ENCODE peak calls at places on chromosome 7, in nine cellular contexts. One of them, this sample, is unnamed.

GRCh38 chr7:129612112-129613015 is 844 bp downstream of the NRF1 start:
- DNase-seq in activated T-helper 9 cell treated with anti-CD3 and anti-CD28 coated beads, Interleukin-2, amount 50 U/mL, for 16 hours: peak; percentile 24
- DNase-seq in A172: no peak
- DNase-seq in MV-4-11: peak; percentile 31
- DNase-seq in neural crest cell: peak; percentile 19
- DNase-seq in activated naive CD4-positive, alpha-beta T cell treated with Interleukin-2 at 50 U/mL for 16 hours: peak; percentile 46
- DNase-seq in activated CD4-positive, alpha-beta T cell treated with anti-CD3 and anti-CD28 coated beads, Interleukin-2, amount 50 U/mL, for 4 hours: peak; percentile 28
- DNase-seq in CD8-positive, alpha-beta memory T cell: peak; percentile 52
- DNase-seq in kidney epithelial cell: no peak
- DNase-seq in this sample: peak; percentile 68

GRCh38 chr7:149624006-149624405 is 126.4 kb upstream of the ZNF746 start:
- DNase-seq in CD8-positive, alpha-beta memory T cell: peak; percentile 56
- DNase-seq in activated T-helper 9 cell treated with anti-CD3 and anti-CD28 coated beads, Interleukin-2, amount 50 U/mL, for 16 hours: peak; percentile 34
- DNase-seq in kidney epithelial cell: no peak
- DNase-seq in neural crest cell: no peak
- DNase-seq in MV-4-11: no peak
- DNase-seq in activated naive CD4-positive, alpha-beta T cell treated with Interleukin-2 at 50 U/mL for 16 hours: peak; percentile 55
- DNase-seq in activated CD4-positive, alpha-beta T cell treated with anti-CD3 and anti-CD28 coated beads, Interleukin-2, amount 50 U/mL, for 4 hours: peak; percentile 43
- DNase-seq in A172: no peak
- DNase-seq in this sample: peak; percentile 48

GRCh38 chr7:65373608-65374351 is at the start of gene ZNF92:
- DNase-seq in CD8-positive, alpha-beta memory T cell: peak; percentile 94
- DNase-seq in activated naive CD4-positive, alpha-beta T cell treated with Interleukin-2 at 50 U/mL for 16 hours: peak; percentile 97
- DNase-seq in activated CD4-positive, alpha-beta T cell treated with anti-CD3 and anti-CD28 coated beads, Interleukin-2, amount 50 U/mL, for 4 hours: peak; percentile 92
- DNase-seq in A172: peak; percentile 99
- DNase-seq in kidney epithelial cell: peak; percentile 87
- DNase-seq in activated T-helper 9 cell treated with anti-CD3 and anti-CD28 coated beads, Interleukin-2, amount 50 U/mL, for 16 hours: peak; percentile 90
- DNase-seq in neural crest cell: peak; percentile 95
- DNase-seq in MV-4-11: peak; percentile 96
- DNase-seq in this sample: peak; percentile 99

GRCh38 chr7:4707134-4707651 is 25.1 kb downstream of the FOXK1 start:
- DNase-seq in activated T-helper 9 cell treated with anti-CD3 and anti-CD28 coated beads, Interleukin-2, amount 50 U/mL, for 16 hours: no peak
- DNase-seq in neural crest cell: no peak
- DNase-seq in MV-4-11: no peak
- DNase-seq in activated CD4-positive, alpha-beta T cell treated with anti-CD3 and anti-CD28 coated beads, Interleukin-2, amount 50 U/mL, for 4 hours: no peak
- DNase-seq in A172: no peak
- DNase-seq in kidney epithelial cell: no peak
- DNase-seq in activated naive CD4-positive, alpha-beta T cell treated with Interleukin-2 at 50 U/mL for 16 hours: no peak
- DNase-seq in CD8-positive, alpha-beta memory T cell: no peak
- DNase-seq in this sample: no peak

GRCh38 chr7:90853205-90853604 is 257.1 kb downstream of the CDK14 start:
- DNase-seq in activated naive CD4-positive, alpha-beta T cell treated with Interleukin-2 at 50 U/mL for 16 hours: no peak
- DNase-seq in A172: no peak
- DNase-seq in kidney epithelial cell: no peak
- DNase-seq in neural crest cell: no peak
- DNase-seq in MV-4-11: no peak
- DNase-seq in CD8-positive, alpha-beta memory T cell: no peak
- DNase-seq in activated T-helper 9 cell treated with anti-CD3 and anti-CD28 coated beads, Interleukin-2, amount 50 U/mL, for 16 hours: no peak
- DNase-seq in activated CD4-positive, alpha-beta T cell treated with anti-CD3 and anti-CD28 coated beads, Interleukin-2, amount 50 U/mL, for 4 hours: no peak
- DNase-seq in this sample: no peak

GRCh38 chr7:140435252-140435895 is 31.5 kb downstream of the RAB19 start:
- DNase-seq in neural crest cell: no peak
- DNase-seq in activated T-helper 9 cell treated with anti-CD3 and anti-CD28 coated beads, Interleukin-2, amount 50 U/mL, for 16 hours: no peak
- DNase-seq in activated CD4-positive, alpha-beta T cell treated with anti-CD3 and anti-CD28 coated beads, Interleukin-2, amount 50 U/mL, for 4 hours: no peak
- DNase-seq in A172: no peak
- DNase-seq in kidney epithelial cell: no peak
- DNase-seq in MV-4-11: no peak
- DNase-seq in CD8-positive, alpha-beta memory T cell: no peak
- DNase-seq in activated naive CD4-positive, alpha-beta T cell treated with Interleukin-2 at 50 U/mL for 16 hours: no peak
- DNase-seq in this sample: no peak

GRCh38 chr7:46939558-46939957 is 642.4 kb downstream of the TNS3 start:
- DNase-seq in activated CD4-positive, alpha-beta T cell treated with anti-CD3 and anti-CD28 coated beads, Interleukin-2, amount 50 U/mL, for 4 hours: no peak
- DNase-seq in MV-4-11: peak; percentile 50
- DNase-seq in CD8-positive, alpha-beta memory T cell: no peak
- DNase-seq in kidney epithelial cell: no peak
- DNase-seq in activated T-helper 9 cell treated with anti-CD3 and anti-CD28 coated beads, Interleukin-2, amount 50 U/mL, for 16 hours: no peak
- DNase-seq in activated naive CD4-positive, alpha-beta T cell treated with Interleukin-2 at 50 U/mL for 16 hours: no peak
- DNase-seq in neural crest cell: no peak
- DNase-seq in A172: no peak
- DNase-seq in this sample: no peak

GRCh38 chr7:143299840-143300239 is 11.7 kb downstream of the CASP2 start:
- DNase-seq in activated naive CD4-positive, alpha-beta T cell treated with Interleukin-2 at 50 U/mL for 16 hours: peak; percentile 66
- DNase-seq in MV-4-11: no peak
- DNase-seq in CD8-positive, alpha-beta memory T cell: peak; percentile 59
- DNase-seq in activated T-helper 9 cell treated with anti-CD3 and anti-CD28 coated beads, Interleukin-2, amount 50 U/mL, for 16 hours: peak; percentile 45
- DNase-seq in A172: no peak
- DNase-seq in neural crest cell: peak; percentile 32
- DNase-seq in kidney epithelial cell: no peak
- DNase-seq in activated CD4-positive, alpha-beta T cell treated with anti-CD3 and anti-CD28 coated beads, Interleukin-2, amount 50 U/mL, for 4 hours: peak; percentile 66
- DNase-seq in this sample: peak; percentile 39

GRCh38 chr7:151432658-151433521 is 7.1 kb downstream of the CRYGN start:
- DNase-seq in A172: no peak
- DNase-seq in activated T-helper 9 cell treated with anti-CD3 and anti-CD28 coated beads, Interleukin-2, amount 50 U/mL, for 16 hours: peak; percentile 44
- DNase-seq in CD8-positive, alpha-beta memory T cell: peak; percentile 56
- DNase-seq in activated naive CD4-positive, alpha-beta T cell treated with Interleukin-2 at 50 U/mL for 16 hours: peak; percentile 68
- DNase-seq in neural crest cell: no peak
- DNase-seq in kidney epithelial cell: no peak
- DNase-seq in activated CD4-positive, alpha-beta T cell treated with anti-CD3 and anti-CD28 coated beads, Interleukin-2, amount 50 U/mL, for 4 hours: no peak
- DNase-seq in MV-4-11: peak; percentile 9
- DNase-seq in this sample: no peak

GRCh38 chr7:73932364-73932763 is 71.4 kb downstream of the TMEM270 start:
- DNase-seq in A172: no peak
- DNase-seq in activated naive CD4-positive, alpha-beta T cell treated with Interleukin-2 at 50 U/mL for 16 hours: no peak
- DNase-seq in neural crest cell: no peak
- DNase-seq in CD8-positive, alpha-beta memory T cell: no peak
- DNase-seq in kidney epithelial cell: no peak
- DNase-seq in MV-4-11: no peak
- DNase-seq in activated CD4-positive, alpha-beta T cell treated with anti-CD3 and anti-CD28 coated beads, Interleukin-2, amount 50 U/mL, for 4 hours: no peak
- DNase-seq in activated T-helper 9 cell treated with anti-CD3 and anti-CD28 coated beads, Interleukin-2, amount 50 U/mL, for 16 hours: no peak
- DNase-seq in this sample: no peak

GRCh38 chr7:72445075-72445474 is 32.9 kb upstream of the CALN1 start:
- DNase-seq in MV-4-11: peak; percentile 55
- DNase-seq in activated T-helper 9 cell treated with anti-CD3 and anti-CD28 coated beads, Interleukin-2, amount 50 U/mL, for 16 hours: no peak
- DNase-seq in activated CD4-positive, alpha-beta T cell treated with anti-CD3 and anti-CD28 coated beads, Interleukin-2, amount 50 U/mL, for 4 hours: no peak
- DNase-seq in A172: no peak
- DNase-seq in activated naive CD4-positive, alpha-beta T cell treated with Interleukin-2 at 50 U/mL for 16 hours: no peak
- DNase-seq in kidney epithelial cell: no peak
- DNase-seq in neural crest cell: no peak
- DNase-seq in CD8-positive, alpha-beta memory T cell: no peak
- DNase-seq in this sample: no peak

GRCh38 chr7:156537006-156537405 is 103.6 kb upstream of the RNF32 start:
- DNase-seq in MV-4-11: no peak
- DNase-seq in activated CD4-positive, alpha-beta T cell treated with anti-CD3 and anti-CD28 coated beads, Interleukin-2, amount 50 U/mL, for 4 hours: no peak
- DNase-seq in activated T-helper 9 cell treated with anti-CD3 and anti-CD28 coated beads, Interleukin-2, amount 50 U/mL, for 16 hours: no peak
- DNase-seq in A172: no peak
- DNase-seq in activated naive CD4-positive, alpha-beta T cell treated with Interleukin-2 at 50 U/mL for 16 hours: no peak
- DNase-seq in neural crest cell: no peak
- DNase-seq in CD8-positive, alpha-beta memory T cell: no peak
- DNase-seq in kidney epithelial cell: no peak
- DNase-seq in this sample: no peak

GRCh38 chr7:17696422-17696821 is 243.9 kb downstream of the SNX13 start:
- DNase-seq in kidney epithelial cell: no peak
- DNase-seq in activated T-helper 9 cell treated with anti-CD3 and anti-CD28 coated beads, Interleukin-2, amount 50 U/mL, for 16 hours: no peak
- DNase-seq in neural crest cell: peak; percentile 14
- DNase-seq in activated CD4-positive, alpha-beta T cell treated with anti-CD3 and anti-CD28 coated beads, Interleukin-2, amount 50 U/mL, for 4 hours: no peak
- DNase-seq in CD8-positive, alpha-beta memory T cell: no peak
- DNase-seq in activated naive CD4-positive, alpha-beta T cell treated with Interleukin-2 at 50 U/mL for 16 hours: no peak
- DNase-seq in A172: peak; percentile 79
- DNase-seq in MV-4-11: peak; percentile 87
- DNase-seq in this sample: peak; percentile 85

GRCh38 chr7:44541876-44542610 is 913 bp upstream of the NPC1L1 start:
- DNase-seq in neural crest cell: no peak
- DNase-seq in activated CD4-positive, alpha-beta T cell treated with anti-CD3 and anti-CD28 coated beads, Interleukin-2, amount 50 U/mL, for 4 hours: no peak
- DNase-seq in A172: no peak
- DNase-seq in activated naive CD4-positive, alpha-beta T cell treated with Interleukin-2 at 50 U/mL for 16 hours: no peak
- DNase-seq in kidney epithelial cell: no peak
- DNase-seq in CD8-positive, alpha-beta memory T cell: no peak
- DNase-seq in MV-4-11: no peak
- DNase-seq in activated T-helper 9 cell treated with anti-CD3 and anti-CD28 coated beads, Interleukin-2, amount 50 U/mL, for 16 hours: no peak
- DNase-seq in this sample: peak; percentile 10

This sample was measured in Daoy.